ENCODE peak calls at places on chromosomes 1 and 21, in nine cellular contexts. N is lung, E is cardiac fibroblast, W is hepatocyte, H is fibroblast of mammary gland, Y is brain microvascular endothelial cell, K is ascending aorta, L is IMR-90, S is MM.1S. J is an unnamed sample.
A peak's percentile ranks its signal among the peaks of the same experiment; 100 is the strongest.

GRCh38 chr21:39087976-39088370 is 95.3 kb downstream of the PSMG1 start:
- DNase-seq in K (peak; percentile 77), W (no peak), L (no peak), N (no peak), Y (no peak), E (no peak), S (no peak), H (no peak), J (no peak)

GRCh38 chr1:40450491-40451237 is 388 bp downstream of the ZFP69B start:
- DNase-seq in Y (peak; percentile 86), S (no peak), L (peak; percentile 93), W (peak; percentile 37), E (peak; percentile 84), K (peak; percentile 69), N (no peak), H (peak; percentile 83), J (peak; percentile 1)

GRCh38 chr1:184143449-184143848 is 91.9 kb downstream of the TSEN15 start:
- DNase-seq in S (no peak), K (no peak), H (peak; percentile 7), L (peak; percentile 33), Y (peak; percentile 49), N (no peak), E (peak; percentile 39), W (no peak), J (no peak)

GRCh38 chr1:160046494-160047115 is 14.8 kb upstream of the PIGM start:
- DNase-seq in Y (peak; percentile 28), L (peak; percentile 21), K (peak; percentile 67), N (peak; percentile 34), H (peak; percentile 51), W (peak; percentile 48), S (peak; percentile 73), E (peak; percentile 59), J (peak; percentile 37)

GRCh38 chr1:75423136-75423535 is 187.8 kb downstream of the SLC44A5 start:
- DNase-seq in S (no peak), N (no peak), H (no peak), L (no peak), K (no peak), Y (no peak), E (no peak), W (no peak), J (no peak)

GRCh38 chr1:160052943-160053342 is 17.0 kb downstream of the KCNJ10 start:
- DNase-seq in W (no peak), H (no peak), S (no peak), E (no peak), N (no peak), K (no peak), L (no peak), Y (no peak), J (no peak)

GRCh38 chr1:93807301-93807930 is 71.6 kb downstream of the DNTTIP2 start:
- DNase-seq in S (no peak), K (no peak), W (no peak), L (peak; percentile 28), N (no peak), E (no peak), H (no peak), Y (no peak), J (no peak)

GRCh38 chr1:171403396-171403795 is 81.9 kb upstream of the PRRC2C start:
- DNase-seq in N (no peak), W (no peak), S (no peak), L (no peak), Y (peak; percentile 29), H (peak; percentile 26), E (peak; percentile 56), K (peak; percentile 79), J (no peak)

GRCh38 chr1:12276225-12276624 is 46.4 kb downstream of the VPS13D start:
- DNase-seq in H (peak; percentile 59), L (peak; percentile 51), N (no peak), K (no peak), W (peak; percentile 42), E (peak; percentile 73), Y (peak; percentile 34), S (peak; percentile 28), J (no peak)

GRCh38 chr1:97533358-97533757 is 387.5 kb downstream of the DPYD start:
- DNase-seq in Y (no peak), N (no peak), S (no peak), K (no peak), L (no peak), W (no peak), E (no peak), H (no peak), J (no peak)

GRCh38 chr1:46333300-46334029 is 7.1 kb upstream of the NSUN4 start:
- DNase-seq in K (no peak), Y (peak; percentile 29), S (peak; percentile 69), E (peak; percentile 50), W (peak; percentile 45), L (peak; percentile 31), H (peak; percentile 46), N (no peak), J (peak; percentile 51)

GRCh38 chr1:207868252-207868768 is 42.6 kb downstream of the CD34 start:
- DNase-seq in E (peak; percentile 61), H (peak; percentile 48), S (peak; percentile 47), Y (peak; percentile 27), W (peak; percentile 36), N (peak; percentile 57), K (peak; percentile 76), L (no peak), J (peak; percentile 55)

GRCh38 chr1:230163205-230163604 is 96.2 kb downstream of the GALNT2 start:
- DNase-seq in L (peak; percentile 87), S (no peak), W (peak; percentile 50), K (peak; percentile 41), Y (peak; percentile 74), H (peak; percentile 96), E (peak; percentile 94), N (no peak), J (no peak)
- TF ChIP-seq CTCF in L (no peak), S (no peak), W (no peak), K (no peak), Y (no peak), H (no peak), E (no peak), N (no peak), J (no peak)

DNA sequence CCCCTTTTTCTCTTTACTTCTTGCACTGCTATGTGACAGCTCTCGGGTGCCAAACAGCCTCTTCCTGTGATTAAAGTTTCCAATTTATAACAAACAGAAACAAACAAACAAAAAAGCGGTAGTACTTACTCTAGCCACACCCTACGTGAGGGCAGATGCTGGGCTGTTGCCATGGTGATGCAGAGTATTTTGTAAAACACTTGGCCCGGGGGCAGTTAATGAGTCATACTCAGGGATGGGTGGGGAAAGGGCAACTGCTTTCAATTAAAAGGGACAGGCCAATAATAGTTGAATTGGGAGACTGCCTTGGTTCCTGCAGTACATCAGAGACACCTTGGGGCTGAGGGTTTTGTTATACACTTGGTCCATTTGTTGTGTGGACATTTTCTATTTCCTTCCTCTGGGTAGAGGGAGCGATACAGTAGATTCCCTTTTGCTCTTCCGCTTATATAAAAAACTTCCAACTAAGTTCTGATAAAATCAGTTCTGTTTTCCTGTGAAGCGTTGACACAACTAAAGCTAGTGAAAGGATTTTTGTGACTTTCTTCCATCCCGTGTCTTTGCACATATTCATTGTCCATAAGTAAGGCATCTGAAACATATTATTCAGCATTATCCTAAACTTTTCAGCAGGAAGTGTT is 36.5 kb upstream of the THEM4 start:
- DNase-seq in H (peak; percentile 98), K (peak; percentile 95), N (peak; percentile 91), S (peak; percentile 62), E (peak; percentile 98), W (peak; percentile 91), Y (peak; percentile 95), L (peak; percentile 94), J (peak; percentile 97)
- TF ChIP-seq CTCF in H (no peak), K (no peak), N (no peak), S (no peak), E (no peak), W (no peak), Y (no peak), L (no peak), J (no peak)

GRCh38 chr21:31566061-31566460 is 93.4 kb upstream of the SOD1 start:
- DNase-seq in N (no peak), S (peak; percentile 52), Y (no peak), W (no peak), H (peak; percentile 6), L (no peak), K (no peak), E (no peak), J (no peak)
- TF ChIP-seq CTCF in N (no peak), S (peak; percentile 44), Y (peak; percentile 33), W (peak; percentile 23), H (peak; percentile 15), L (no peak), K (no peak), E (no peak), J (no peak)

GRCh38 chr21:33584455-33584854 is 4.0 kb downstream of the DONSON start:
- DNase-seq in L (no peak), W (no peak), S (no peak), N (no peak), E (no peak), Y (no peak), H (no peak), K (no peak), J (no peak)

GRCh38 chr21:33587792-33588484 is 546 bp downstream of the DONSON start:
- DNase-seq in Y (peak; percentile 10), W (peak; percentile 64), E (peak; percentile 36), H (peak; percentile 36), L (peak; percentile 20), S (peak; percentile 58), N (no peak), K (peak; percentile 70), J (peak; percentile 26)

GRCh38 chr21:33586927-33587326 is 1.6 kb downstream of the DONSON start:
- DNase-seq in K (no peak), H (no peak), E (no peak), S (no peak), N (no peak), L (no peak), W (no peak), Y (no peak), J (no peak)

GRCh38 chr21:33588485-33589335 is at the start of gene DONSON:
- DNase-seq in L (peak; percentile 73), E (peak; percentile 78), K (peak; percentile 92), N (peak; percentile 87), S (peak; percentile 94), Y (peak; percentile 53), H (peak; percentile 72), W (peak; percentile 96), J (peak; percentile 91)
- TF ChIP-seq CTCF in L (no peak), E (no peak), K (no peak), N (no peak), S (no peak), Y (no peak), H (no peak), W (no peak), J (no peak)

J was measured in Calu3.